ENCODE peak calls at places on chromosomes 3 and 15, in seven cellular contexts. K is effector memory CD8-positive, alpha-beta T cell; Y is AML-193; P is AG08396; J is amniotic stem cell; R is stimulated activated CD8-positive, alpha-beta memory T cell treated with anti-CD3 and anti-CD28 coated beads, Interleukin-7, amount 100 ng/mL, for 1 hour; A is NCI-H446 treated with DMSO at 0.1 percent for 48 hours. O is an unnamed sample.

GRCh38 chr3:77227567-77227966 is 187.7 kb downstream of the ROBO2 start:
- DNase-seq in R (no peak), P (no peak), A (no peak), Y (no peak), J (no peak), K (no peak), O (no peak)

GRCh38 chr15:68175527-68175926 is 29.6 kb downstream of the CALML4 start:
- DNase-seq in Y (peak), R (no peak), K (no peak), A (no peak), P (no peak), J (no peak), O (no peak)

GRCh38 chr15:63387741-63388468 is 6.3 kb upstream of the CA12 start:
- DNase-seq in K (no peak), Y (no peak), J (no peak), A (no peak), R (no peak), P (no peak), O (no peak)

GRCh38 chr15:59051867-59052861 is 52.8 kb upstream of the CCNB2 start:
- DNase-seq in J (no peak), K (no peak), Y (no peak), R (no peak), A (no peak), P (no peak), O (no peak)

GRCh38 chr15:71792521-71792920 is 17.8 kb upstream of the NR2E3 start:
- DNase-seq in K (no peak), Y (no peak), P (peak), R (no peak), J (no peak), A (no peak), O (no peak)

GRCh38 chr3:129592362-129593150 is 13.9 kb downstream of the PLXND1 start:
- DNase-seq in K (no peak), J (no peak), A (no peak), P (no peak), R (no peak), Y (peak), O (peak)

GRCh38 chr3:176930942-176931341 is 266.3 kb downstream of the TBL1XR1 start:
- DNase-seq in Y (no peak), R (no peak), A (no peak), J (no peak), K (no peak), P (no peak), O (no peak)

GRCh38 chr3:36903119-36903882 is 41.6 kb downstream of the TRANK1 start:
- DNase-seq in Y (no peak), A (no peak), J (no peak), K (no peak), P (no peak), R (no peak), O (no peak)

GRCh38 chr3:97993526-97993925 is 21.3 kb upstream of the RIOX2 start:
- DNase-seq in Y (no peak), R (no peak), K (no peak), J (no peak), P (no peak), A (no peak), O (no peak)

GRCh38 chr15:42359990-42360389 is 689 bp downstream of the CAPN3 start:
- DNase-seq in R (no peak), J (no peak), Y (no peak), K (no peak), A (no peak), P (no peak), O (no peak)

GRCh38 chr15:23912191-23912590 is 225.1 kb upstream of the NDN start:
- DNase-seq in A (no peak), P (no peak), J (no peak), K (no peak), Y (no peak), R (no peak), O (peak)

GRCh38 chr15:96330064-96330449 is 443 bp upstream of the NR2F2 start:
- DNase-seq in Y (no peak), J (no peak), R (no peak), A (no peak), P (no peak), K (no peak), O (peak)

GRCh38 chr3:136678981-136679380 is 73.2 kb downstream of the STAG1 start:
- DNase-seq in Y (no peak), K (no peak), R (no peak), A (no peak), J (no peak), P (no peak), O (no peak)

GRCh38 chr3:186165331-186165730 is 56.4 kb upstream of the ETV5 start:
- DNase-seq in J (no peak), Y (no peak), P (no peak), A (no peak), K (no peak), R (no peak), O (no peak)

GRCh38 chr3:58175429-58176184 is 35.2 kb downstream of the DNASE1L3 start:
- DNase-seq in P (no peak), K (no peak), J (no peak), Y (no peak), A (no peak), R (no peak), O (no peak)

GRCh38 chr15:70856884-70857546 is 3.1 kb upstream of the LARP6 start:
- DNase-seq in K (no peak), R (no peak), Y (no peak), P (peak), A (no peak), J (peak), O (peak)

GRCh38 chr15:70323111-70323851 is 225.6 kb upstream of the TLE3 start:
- DNase-seq in P (peak), K (no peak), A (no peak), J (no peak), Y (no peak), R (no peak), O (peak)

GRCh38 chr3:197522183-197522715 is 33.5 kb downstream of the BDH1 start:
- DNase-seq in K (no peak), A (no peak), Y (no peak), J (no peak), R (no peak), P (no peak), O (peak)

GRCh38 chr3:57654214-57654613 is 38.7 kb downstream of the DENND6A start:
- DNase-seq in Y (no peak), P (no peak), K (no peak), A (no peak), J (no peak), R (no peak), O (no peak)

GRCh38 chr3:71189480-71189879 is 394.0 kb downstream of the FOXP1 start:
- DNase-seq in A (no peak), P (no peak), J (no peak), R (no peak), Y (no peak), K (no peak), O (peak)

GRCh38 chr3:12193485-12194165 is 34.9 kb upstream of the TIMP4 start:
- DNase-seq in P (peak), R (no peak), Y (peak), J (peak), K (no peak), A (no peak), O (no peak)

GRCh38 chr15:88859550-88859949 is 35.8 kb downstream of the HAPLN3 start:
- DNase-seq in K (no peak), Y (no peak), R (no peak), P (no peak), J (no peak), A (no peak), O (no peak)

GRCh38 chr3:59265566-59265965 is 215.7 kb upstream of the CFAP20DC start:
- DNase-seq in P (no peak), A (no peak), J (no peak), Y (no peak), R (no peak), K (no peak), O (peak)

GRCh38 chr3:75192065-75192658 is 472.0 kb upstream of the FRG2C start:
- DNase-seq in P (peak), R (peak), A (no peak), Y (peak), K (peak), J (peak), O (peak)

GRCh38 chr3:158098834-158099424 is 7.3 kb downstream of the SHOX2 start:
- DNase-seq in J (no peak), Y (no peak), K (no peak), P (no peak), R (no peak), A (no peak), O (peak)

GRCh38 chr15:50911001-50911400 is 2.5 kb downstream of the AP4E1 start:
- DNase-seq in R (no peak), J (no peak), Y (no peak), K (no peak), P (no peak), A (no peak), O (no peak)

GRCh38 chr3:170485696-170486095 is 67.0 kb downstream of the CLDN11 start:
- DNase-seq in Y (no peak), K (no peak), A (no peak), R (no peak), P (no peak), J (no peak), O (peak)

O was measured in NCI-H69.